ENCODE peak calls at places on chromosome 10, in nine cellular contexts. Y is NK-92 treated with Interleukin-12 subunit alpha and Interleukin-12 subunit beta, amount 100 ng/mL, for 24 hours; E is stimulated activated CD4-positive, alpha-beta T cell treated with anti-CD3 and anti-CD28 coated beads, TNF-alpha, amount 100 ng/mL, for 4 hours; W is astrocyte of the spinal cord; S is left lobe of liver; L is cardiac fibroblast; N is fibroblast of lung; J is activated CD8-positive, alpha-beta memory T cell treated with anti-CD3 and anti-CD28 coated beads for 1 hour; K is CD4-positive, alpha-beta T cell. T is an unnamed sample.

GRCh38 chr10:48926255-48926654 is 13.4 kb downstream of the LRRC18 start:
- DNase-seq in S (no peak), N (no peak), J (no peak), W (no peak), E (no peak), L (no peak), Y (no peak), K (no peak), T (no peak)

GRCh38 chr10:58662314-58662713 is 149.6 kb downstream of the BICC1 start:
- DNase-seq in J (no peak), N (peak), W (peak), S (no peak), L (peak), E (no peak), Y (no peak), K (no peak), T (no peak)

GRCh38 chr10:76902949-76903348 is 734.7 kb downstream of the KCNMA1 start:
- DNase-seq in Y (no peak), L (peak), W (no peak), E (no peak), K (no peak), J (no peak), N (peak), S (no peak), T (peak)

GRCh38 chr10:22670796-22671195 is 43.6 kb downstream of the PIP4K2A start:
- DNase-seq in W (peak), Y (no peak), L (peak), E (no peak), S (no peak), K (no peak), N (peak), J (no peak), T (no peak)

GRCh38 chr10:78588194-78588811 is 480.5 kb upstream of the ZMIZ1 start:
- DNase-seq in K (no peak), N (peak), S (peak), L (no peak), J (no peak), W (peak), E (no peak), Y (no peak), T (peak)

GRCh38 chr10:11330383-11331020 is 280.9 kb downstream of the USP6NL start:
- DNase-seq in Y (no peak), L (peak), K (no peak), J (no peak), E (no peak), S (no peak), N (peak), W (peak), T (no peak)

GRCh38 chr10:129963076-129963830 is 821 bp downstream of the EBF3 start:
- DNase-seq in Y (no peak), J (no peak), W (no peak), S (no peak), N (no peak), L (peak), K (no peak), E (no peak), T (no peak)

GRCh38 chr10:77921395-77921794 is 5.2 kb downstream of the DLG5 start:
- DNase-seq in Y (no peak), E (no peak), W (no peak), J (no peak), S (no peak), L (no peak), N (no peak), K (no peak), T (no peak)

GRCh38 chr10:121601458-121601857 is 3.2 kb upstream of the FGFR2 start:
- DNase-seq in W (no peak), K (no peak), Y (no peak), L (no peak), N (no peak), S (no peak), J (no peak), E (no peak), T (no peak)

GRCh38 chr10:124211921-124212320 is 118.5 kb upstream of the CHST15 start:
- DNase-seq in W (peak), J (no peak), L (peak), E (no peak), S (no peak), N (peak), K (no peak), Y (no peak), T (no peak)

GRCh38 chr10:86599729-86600128 is 54.6 kb upstream of the OPN4 start:
- DNase-seq in E (no peak), L (no peak), W (no peak), J (no peak), Y (no peak), S (peak), K (no peak), N (no peak), T (no peak)

GRCh38 chr10:1413256-1413655 is 324.1 kb downstream of the ADARB2 start:
- DNase-seq in E (no peak), K (no peak), L (no peak), J (no peak), N (no peak), W (no peak), Y (no peak), S (peak), T (no peak)

GRCh38 chr10:59674211-59674836 is 35.3 kb downstream of the SLC16A9 start:
- DNase-seq in L (peak), K (no peak), J (no peak), S (no peak), N (peak), E (no peak), W (peak), Y (no peak), T (no peak)

GRCh38 chr10:129851941-129852650 is 112.0 kb downstream of the EBF3 start:
- DNase-seq in N (no peak), J (no peak), S (peak), L (no peak), E (no peak), Y (no peak), K (no peak), W (no peak), T (no peak)

GRCh38 chr10:61793760-61794713 is 107.5 kb upstream of the ARID5B start:
- DNase-seq in L (peak), S (no peak), J (no peak), Y (no peak), E (no peak), N (peak), W (peak), K (no peak), T (no peak)

GRCh38 chr10:25059990-25060389 is 43.6 kb downstream of the THNSL1 start:
- DNase-seq in W (peak), K (no peak), J (no peak), Y (no peak), S (peak), N (peak), E (no peak), L (peak), T (peak)

GRCh38 chr10:26494018-26494417 is 55.9 kb downstream of the APBB1IP start:
- DNase-seq in L (no peak), W (no peak), N (no peak), S (no peak), Y (no peak), J (no peak), K (no peak), E (no peak), T (no peak)